ENCODE peak calls at places on chromosomes 7 and 10, in six cellular contexts. T is ovary, P is stomach, X is GM23338, H is heart left ventricle, A is psoas muscle. I is an unnamed sample. For H3K27me3 and H3K36me3, the result is how much of the 10 kb centered on the place peaks cover.

GRCh38 chr7:77703220-77703472 is 6.9 kb downstream of the RSBN1L start:
- DNase-seq in T (no peak), P (no peak), X (peak), H (no peak), A (no peak), I (peak)

GRCh38 chr10:75967491-75967890 is 536.1 kb downstream of the LRMDA start:
- DNase-seq in T (no peak), P (no peak), X (peak), H (no peak), A (no peak), I (peak)

GRCh38 chr7:81666209-81666608 is 103.6 kb downstream of the HGF start:
- DNase-seq in T (no peak), P (no peak), X (no peak), H (no peak), A (no peak), I (no peak)

GRCh38 chr7:7424151-7424873 is 111.4 kb downstream of the COL28A1 start:
- DNase-seq in T (peak), P (peak), X (peak), H (peak), A (peak), I (peak)

GRCh38 chr10:110056822-110057221 is 49.0 kb downstream of the ADD3 start:
- DNase-seq in T (no peak), P (no peak), X (no peak), H (no peak), A (no peak), I (no peak)

GRCh38 chr7:116259821-116260440 is 49.6 kb downstream of the TES start:
- DNase-seq in T (no peak), P (no peak), X (no peak), H (no peak), A (no peak), I (no peak)

GRCh38 chr7:12985228-12985627 is 297.8 kb downstream of the ARL4A start:
- DNase-seq in T (no peak), P (no peak), X (no peak), H (no peak), A (no peak), I (no peak)

GRCh38 chr7:38411404-38411803 is 138.0 kb upstream of the TARP start:
- DNase-seq in T (no peak), P (no peak), X (peak), H (no peak), A (no peak), I (peak)

GRCh38 chr10:17713133-17713532 is 38.9 kb upstream of the TMEM236 start:
- DNase-seq in T (no peak), P (no peak), X (no peak), H (no peak), A (no peak), I (no peak)

GRCh38 chr10:102462512-102463054 is 11.2 kb upstream of the C10orf95 start:
- DNase-seq in T (no peak), P (no peak), X (no peak), H (no peak), A (no peak), I (no peak)

GRCh38 chr10:48474764-48475365 is 130.0 kb downstream of the ARHGAP22 start:
- DNase-seq in T (no peak), P (no peak), X (no peak), H (no peak), A (no peak), I (no peak)

GRCh38 chr7:90403174-90404113 is at the start of gene CLDN12:
- DNase-seq in T (peak), P (peak), X (peak), H (peak), A (peak), I (peak)

GRCh38 chr10:33249137-33249536 is 85.3 kb downstream of the NRP1 start:
- DNase-seq in T (no peak), P (no peak), X (no peak), H (no peak), A (no peak), I (no peak)

GRCh38 chr7:75963383-75963995 is 30.9 kb downstream of the TMEM120A start:
- DNase-seq in T (peak), P (no peak), X (no peak), H (peak), A (no peak), I (no peak)

GRCh38 chr10:62946278-62946677 is 130.1 kb upstream of the EGR2 start:
- DNase-seq in T (no peak), P (no peak), X (no peak), H (no peak), A (no peak), I (no peak)

GRCh38 chr10:44801383-44802327 is 109.5 kb upstream of the TMEM72 start:
- DNase-seq in T (peak), P (peak), X (no peak), H (peak), A (peak), I (no peak)

GRCh38 chr7:13032524-13032923 is 345.1 kb downstream of the ARL4A start:
- DNase-seq in T (no peak), P (no peak), X (peak), H (no peak), A (no peak), I (peak)

GRCh38 chr7:132149801-132150310 is 426.4 kb downstream of the PLXNA4 start:
- DNase-seq in T (no peak), P (no peak), X (no peak), H (no peak), A (no peak), I (no peak)

GRCh38 chr7:116576350-116577319 is 51.8 kb downstream of the CAV1 start:
- DNase-seq in T (no peak), P (no peak), X (no peak), H (no peak), A (no peak), I (no peak)

DNA sequence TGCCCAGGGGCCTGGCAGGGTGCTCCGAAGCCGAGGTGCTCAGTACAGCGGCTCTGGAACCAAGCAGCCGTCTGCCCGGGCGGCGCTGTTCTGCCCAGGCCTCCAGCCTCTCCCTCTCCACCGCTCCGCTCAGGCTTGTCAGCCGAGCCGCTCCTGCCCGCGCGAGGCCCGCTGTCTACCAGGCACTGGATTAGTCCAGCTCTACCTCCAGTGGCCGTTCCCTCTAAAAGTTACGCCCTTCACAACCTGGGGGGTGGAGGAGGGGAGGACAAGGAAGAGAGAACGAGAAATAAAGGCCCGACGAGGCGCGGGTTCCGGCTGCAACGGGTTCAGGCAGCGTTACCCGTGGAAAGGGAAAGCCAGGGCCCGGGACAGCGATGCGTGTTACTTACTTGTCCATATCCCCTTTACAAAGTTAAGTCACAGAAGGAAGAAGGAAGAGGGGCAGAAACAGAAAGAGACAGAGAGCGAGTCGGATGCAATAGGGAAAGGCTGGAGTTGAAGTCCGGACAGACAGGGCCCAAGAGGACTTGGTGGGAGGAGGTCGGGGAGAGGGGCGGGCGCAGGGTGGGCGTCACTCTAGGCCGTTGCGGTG is 2.9 kb downstream of the SP8 start:
- DNase-seq in T (no peak), P (no peak), X (peak), H (no peak), A (no peak), I (peak)
- H3K4me3 ChIP-seq in T (no peak), P (peak), X (peak), H (no peak), A (peak), I (peak)

GRCh38 chr10:69801434-69802315 is at the start of gene COL13A1:
- DNase-seq in T (peak), P (no peak), X (peak), H (peak), A (peak), I (peak)

GRCh38 chr10:69806266-69806665 is 4.6 kb downstream of the COL13A1 start:
- DNase-seq in T (no peak), P (no peak), X (no peak), H (no peak), A (no peak), I (peak)

GRCh38 chr10:69802424-69803161 is 887 bp downstream of the COL13A1 start:
- DNase-seq in T (peak), P (no peak), X (peak), H (peak), A (peak), I (peak)

GRCh38 chr10:69804775-69805174 is 3.1 kb downstream of the COL13A1 start:
- DNase-seq in T (no peak), P (no peak), X (no peak), H (no peak), A (no peak), I (no peak)

DNA sequence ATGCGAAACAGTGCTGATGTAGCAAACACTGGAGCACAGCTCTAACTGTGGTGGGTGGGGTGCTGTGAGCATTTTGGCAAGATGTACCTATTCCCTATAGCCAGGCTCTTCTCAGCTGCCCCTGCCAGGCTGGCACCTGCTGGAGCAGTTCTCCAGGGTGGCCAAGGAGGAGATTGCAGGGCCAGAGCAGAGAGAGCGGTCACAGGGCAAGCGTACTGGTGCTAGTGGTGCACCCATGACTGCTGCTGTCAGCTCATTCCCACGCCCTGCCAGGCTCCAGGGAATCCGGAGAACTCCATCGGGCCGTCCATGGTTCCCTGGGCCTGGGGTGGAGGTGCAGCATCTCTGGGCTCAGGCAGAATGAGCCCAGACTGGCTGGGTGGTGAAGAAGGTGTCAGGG is 2.1 kb downstream of the COL13A1 start:
- DNase-seq in T (no peak), P (no peak), X (no peak), H (no peak), A (no peak), I (peak)
- H3K27me3 ChIP-seq in T (under half), P (under half), X (under half), H (under half), A (under half), I (under half)

GRCh38 chr10:119023553-119023868 is 6.0 kb upstream of the NANOS1 start:
- DNase-seq in T (no peak), P (no peak), X (no peak), H (no peak), A (no peak), I (no peak)

GRCh38 chr10:119026301-119027110 is 3.0 kb upstream of the NANOS1 start:
- DNase-seq in T (no peak), P (no peak), X (no peak), H (no peak), A (no peak), I (no peak)

GRCh38 chr10:119025776-119026175 is 3.7 kb upstream of the NANOS1 start:
- DNase-seq in T (no peak), P (peak), X (no peak), H (peak), A (no peak), I (no peak)

GRCh38 chr10:119024882-119025281 is 4.6 kb upstream of the NANOS1 start:
- DNase-seq in T (no peak), P (no peak), X (no peak), H (no peak), A (no peak), I (no peak)

GRCh38 chr10:119025336-119025735 is 4.2 kb upstream of the NANOS1 start:
- DNase-seq in T (no peak), P (peak), X (no peak), H (peak), A (peak), I (no peak)
- H3K36me3 ChIP-seq in T (under half), P (under half), X (under half), H (under half), A (under half), I (under half)

GRCh38 chr7:953547-954327 is 743 bp downstream of the ADAP1 start:
- DNase-seq in T (no peak), P (peak), X (peak), H (peak), A (peak), I (peak)
- H3K4me3 ChIP-seq in T (peak), P (peak), X (peak), H (peak), A (peak), I (peak)

DNA sequence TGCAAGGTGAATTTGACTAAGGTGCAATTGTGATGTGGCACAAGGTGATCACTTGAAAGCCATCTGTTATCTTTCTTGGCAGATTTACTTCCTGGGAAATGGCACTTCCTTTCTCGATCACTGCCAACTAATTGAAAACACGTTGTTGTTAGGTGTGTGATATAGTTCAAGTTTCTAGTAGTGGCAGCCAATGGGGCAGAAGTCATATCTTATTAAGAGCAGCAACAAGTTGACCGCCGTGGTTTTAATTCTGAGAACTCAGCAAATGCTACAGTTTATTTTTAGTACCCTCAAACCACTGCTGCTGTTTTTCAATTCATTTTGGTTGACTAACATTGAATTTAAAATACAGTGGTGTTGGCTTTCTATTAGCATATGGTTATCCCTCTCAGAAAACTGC is 1.6 kb downstream of the CHN2 start:
- DNase-seq in T (no peak), P (no peak), X (no peak), H (no peak), A (no peak), I (no peak)
- H3K27me3 ChIP-seq in T (under half), P (under half), X (half or more), H (under half), A (under half), I (half or more)

I was measured in H7.